ENCODE peak calls at places on chromosome 4, in six cellular contexts. P is GM12878, E is A549, W is HepG2, L is upper lobe of left lung, S is K562. I is an unnamed sample.

GRCh38 chr4:112270643-112271484 is 14.8 kb downstream of the TIFA start:
- ATAC-seq in P (no peak), E (no peak), W (peak), L (no peak), S (peak), I (no peak)

GRCh38 chr4:128310266-128310697 is 22.7 kb upstream of the PGRMC2 start:
- ATAC-seq in P (no peak), E (no peak), W (peak), L (no peak), S (peak), I (no peak)

GRCh38 chr4:126701756-126702155 is 931.0 kb upstream of the INTU start:
- ATAC-seq in P (no peak), E (no peak), W (no peak), L (no peak), S (peak), I (peak)

GRCh38 chr4:4506961-4507360 is 34.9 kb downstream of the STX18 start:
- ATAC-seq in P (no peak), E (no peak), W (no peak), L (no peak), S (no peak), I (no peak)

GRCh38 chr4:41426523-41426922 is 111.4 kb upstream of the LIMCH1 start:
- ATAC-seq in P (no peak), E (no peak), W (no peak), L (no peak), S (no peak), I (peak)

GRCh38 chr4:538542-539142 is 37.5 kb downstream of the TMEM271 start:
- ATAC-seq in P (no peak), E (no peak), W (no peak), L (no peak), S (no peak), I (no peak)

GRCh38 chr4:35556387-35556786 is 687.9 kb downstream of the ARAP2 start:
- ATAC-seq in P (no peak), E (no peak), W (no peak), L (no peak), S (no peak), I (no peak)

GRCh38 chr4:36081185-36081584 is 163.1 kb downstream of the ARAP2 start:
- ATAC-seq in P (peak), E (no peak), W (no peak), L (no peak), S (no peak), I (no peak)

GRCh38 chr4:69156913-69157312 is 57.6 kb downstream of the UGT2B11 start:
- ATAC-seq in P (peak), E (no peak), W (peak), L (no peak), S (no peak), I (no peak)

GRCh38 chr4:166091914-166092510 is 219.0 kb downstream of the TLL1 start:
- ATAC-seq in P (peak), E (no peak), W (peak), L (no peak), S (peak), I (no peak)

GRCh38 chr4:150402968-150403367 is 179.0 kb upstream of the MAB21L2 start:
- ATAC-seq in P (peak), E (no peak), W (peak), L (no peak), S (peak), I (no peak)

GRCh38 chr4:80615099-80615498 is 279.6 kb downstream of the CFAP299 start:
- ATAC-seq in P (no peak), E (no peak), W (peak), L (no peak), S (no peak), I (no peak)

GRCh38 chr4:44985152-44985551 is 258.8 kb upstream of the GNPDA2 start:
- ATAC-seq in P (no peak), E (no peak), W (no peak), L (no peak), S (no peak), I (no peak)

GRCh38 chr4:37682701-37683401 is 3.3 kb downstream of the RELL1 start:
- ATAC-seq in P (peak), E (no peak), W (peak), L (no peak), S (no peak), I (no peak)

GRCh38 chr4:98674404-98675173 is 16.2 kb upstream of the TSPAN5 start:
- ATAC-seq in P (no peak), E (no peak), W (no peak), L (no peak), S (no peak), I (no peak)

GRCh38 chr4:98673282-98673644 is 14.9 kb upstream of the TSPAN5 start:
- ATAC-seq in P (no peak), E (no peak), W (no peak), L (no peak), S (no peak), I (no peak)

GRCh38 chr4:98673978-98674377 is 15.6 kb upstream of the TSPAN5 start:
- ATAC-seq in P (no peak), E (no peak), W (no peak), L (no peak), S (no peak), I (no peak)

GRCh38 chr4:98671131-98671530 is 12.7 kb upstream of the TSPAN5 start:
- ATAC-seq in P (no peak), E (no peak), W (no peak), L (no peak), S (no peak), I (no peak)

GRCh38 chr4:98672583-98673281 is 14.3 kb upstream of the TSPAN5 start:
- ATAC-seq in P (no peak), E (no peak), W (no peak), L (no peak), S (no peak), I (no peak)
- TF ChIP-seq CTCF in P (no peak), E (no peak), W (no peak), L (no peak), S (no peak), I (no peak)

DNA sequence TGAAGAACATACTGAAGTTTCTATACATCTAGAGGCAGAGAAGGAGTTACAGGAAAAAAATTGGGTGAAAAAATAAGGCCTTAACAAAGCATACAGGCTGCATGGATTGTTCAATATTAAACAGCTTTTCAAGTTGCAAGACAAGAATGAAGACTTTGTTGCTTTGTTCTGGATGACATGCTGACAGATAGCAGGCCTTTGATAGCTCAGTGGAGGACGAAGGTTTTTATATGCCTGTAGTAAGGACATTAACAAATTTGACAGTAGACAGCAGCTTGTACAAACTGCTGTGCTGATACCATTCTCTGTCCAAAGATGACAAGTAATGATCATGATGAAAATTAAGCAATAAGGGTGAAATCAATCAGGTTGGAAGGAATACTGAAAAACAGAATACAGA is 310.0 kb downstream of the NKX6-1 start:
- ATAC-seq in P (no peak), E (no peak), W (no peak), L (no peak), S (no peak), I (no peak)
- TF ChIP-seq EP300 in P (no peak), E (no peak), W (no peak), L (no peak), S (no peak), I (no peak)

GRCh38 chr4:7068279-7068842 is 497 bp upstream of the GRPEL1 start:
- ATAC-seq in P (peak), E (peak), W (peak), L (no peak), S (peak), I (no peak)
- TF ChIP-seq POLR2A in P (peak), E (peak), W (no peak), L (no peak), S (peak), I (no peak)

GRCh38 chr4:22515145-22515887 is 550 bp downstream of the ADGRA3 start:
- ATAC-seq in P (peak), E (peak), W (peak), L (peak), S (peak), I (peak)
- TF ChIP-seq CTCF in P (no peak), E (no peak), W (peak), L (no peak), S (no peak), I (peak)

DNA sequence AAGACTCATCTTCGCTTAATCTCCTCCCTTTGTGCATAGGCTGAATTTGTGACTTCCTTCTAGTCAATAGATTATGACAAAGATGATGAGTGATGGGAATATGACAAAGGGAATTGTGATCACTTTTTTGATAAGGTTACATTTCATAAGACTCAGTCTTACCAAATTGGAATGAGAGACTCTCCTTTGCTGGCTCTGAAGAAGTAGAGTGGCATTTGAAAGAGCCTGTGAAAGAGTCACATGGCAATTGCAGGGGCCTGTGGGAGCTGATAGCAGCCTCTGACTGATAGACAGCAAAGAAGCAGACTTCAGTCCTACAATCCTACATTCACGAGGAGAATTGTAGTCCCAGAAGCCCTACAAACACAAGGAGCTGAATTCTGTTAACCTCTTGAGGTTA is 44.9 kb upstream of the ADAMTS3 start:
- ATAC-seq in P (no peak), E (no peak), W (no peak), L (no peak), S (peak), I (no peak)
- TF ChIP-seq EP300 in P (no peak), E (no peak), W (no peak), L (no peak), S (no peak), I (no peak)

DNA sequence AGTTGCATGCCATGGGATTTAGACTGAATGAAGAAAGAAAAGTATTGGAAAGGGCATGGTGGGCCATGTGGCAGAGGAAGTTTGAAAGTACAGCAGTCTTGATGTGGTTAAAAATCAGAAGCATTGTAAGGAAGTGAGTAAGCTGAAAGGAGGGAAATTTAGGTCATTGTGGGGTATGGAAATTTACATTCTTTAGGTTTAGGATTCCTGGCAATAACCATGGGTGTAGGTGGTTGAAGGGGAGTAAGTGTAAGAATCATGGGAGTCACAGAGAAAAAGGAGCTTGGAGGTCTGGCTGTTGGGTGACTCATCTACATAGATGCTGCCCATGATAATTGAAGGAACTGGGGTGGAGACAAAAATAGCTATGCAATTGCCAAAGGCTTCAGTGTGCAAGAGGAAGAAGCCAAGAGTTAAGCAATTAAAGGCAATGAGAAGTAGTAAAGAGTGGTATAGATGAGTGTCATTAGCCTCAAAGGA is 243.8 kb upstream of the LDB2 start:
- ATAC-seq in P (no peak), E (no peak), W (no peak), L (no peak), S (no peak), I (no peak)
- TF ChIP-seq POLR2A in P (no peak), E (no peak), W (no peak), L (no peak), S (no peak), I (no peak)

GRCh38 chr4:8387615-8388266 is 52.8 kb downstream of the ACOX3 start:
- ATAC-seq in P (no peak), E (peak), W (no peak), L (no peak), S (no peak), I (no peak)
- TF ChIP-seq CTCF in P (no peak), E (no peak), W (no peak), L (no peak), S (no peak), I (no peak)

I was measured in gastroesophageal sphincter.